ENCODE peak calls at places on chromosomes 12 and 14, in eight cellular contexts. One of them, this sample, is unnamed.

GRCh38 chr14:55858604-55859003 is 259.6 kb upstream of the PELI2 start:
- ATAC-seq in stimulated activated naive CD8-positive, alpha-beta T cell treated with anti-CD3 and anti-CD28 coated beads, Interleukin-15, amount 100 ng/mL, for 72 hours: no peak
- ATAC-seq in foreskin keratinocyte: no peak
- ATAC-seq in activated naive CD8-positive, alpha-beta T cell treated with anti-CD3 and anti-CD28 coated beads, Interleukin-2, amount 10 ng/mL, durations not matched to agents 7 days and 5 days: no peak
- ATAC-seq in HCT116: no peak
- ATAC-seq in right cardiac atrium: no peak
- ATAC-seq in naive thymus-derived CD4-positive, alpha-beta T cell: no peak
- ATAC-seq in natural killer cell: no peak
- ATAC-seq in this sample: no peak

GRCh38 chr12:57592551-57593165 is 1.7 kb downstream of the PIP4K2C start:
- ATAC-seq in stimulated activated naive CD8-positive, alpha-beta T cell treated with anti-CD3 and anti-CD28 coated beads, Interleukin-15, amount 100 ng/mL, for 72 hours: no peak
- ATAC-seq in foreskin keratinocyte: peak; percentile 54
- ATAC-seq in activated naive CD8-positive, alpha-beta T cell treated with anti-CD3 and anti-CD28 coated beads, Interleukin-2, amount 10 ng/mL, durations not matched to agents 7 days and 5 days: no peak
- ATAC-seq in HCT116: no peak
- ATAC-seq in right cardiac atrium: no peak
- ATAC-seq in naive thymus-derived CD4-positive, alpha-beta T cell: no peak
- ATAC-seq in natural killer cell: no peak
- ATAC-seq in this sample: no peak

GRCh38 chr12:20455001-20455706 is 86.8 kb downstream of the PDE3A start:
- ATAC-seq in stimulated activated naive CD8-positive, alpha-beta T cell treated with anti-CD3 and anti-CD28 coated beads, Interleukin-15, amount 100 ng/mL, for 72 hours: no peak
- ATAC-seq in foreskin keratinocyte: no peak
- ATAC-seq in activated naive CD8-positive, alpha-beta T cell treated with anti-CD3 and anti-CD28 coated beads, Interleukin-2, amount 10 ng/mL, durations not matched to agents 7 days and 5 days: no peak
- ATAC-seq in HCT116: no peak
- ATAC-seq in right cardiac atrium: no peak
- ATAC-seq in naive thymus-derived CD4-positive, alpha-beta T cell: no peak
- ATAC-seq in natural killer cell: no peak
- ATAC-seq in this sample: no peak

GRCh38 chr12:4496145-4496838 is 42.4 kb upstream of the RAD51AP1 start:
- ATAC-seq in stimulated activated naive CD8-positive, alpha-beta T cell treated with anti-CD3 and anti-CD28 coated beads, Interleukin-15, amount 100 ng/mL, for 72 hours: peak; percentile 98
- ATAC-seq in foreskin keratinocyte: no peak
- ATAC-seq in activated naive CD8-positive, alpha-beta T cell treated with anti-CD3 and anti-CD28 coated beads, Interleukin-2, amount 10 ng/mL, durations not matched to agents 7 days and 5 days: no peak
- ATAC-seq in HCT116: no peak
- ATAC-seq in right cardiac atrium: no peak
- ATAC-seq in naive thymus-derived CD4-positive, alpha-beta T cell: no peak
- ATAC-seq in natural killer cell: no peak
- ATAC-seq in this sample: peak; percentile 83

GRCh38 chr12:8483081-8483479 is 27.3 kb downstream of the CLEC6A start:
- ATAC-seq in stimulated activated naive CD8-positive, alpha-beta T cell treated with anti-CD3 and anti-CD28 coated beads, Interleukin-15, amount 100 ng/mL, for 72 hours: peak; percentile 96
- ATAC-seq in foreskin keratinocyte: peak; percentile 10
- ATAC-seq in activated naive CD8-positive, alpha-beta T cell treated with anti-CD3 and anti-CD28 coated beads, Interleukin-2, amount 10 ng/mL, durations not matched to agents 7 days and 5 days: peak; percentile 99
- ATAC-seq in HCT116: no peak
- ATAC-seq in right cardiac atrium: peak; percentile 20
- ATAC-seq in naive thymus-derived CD4-positive, alpha-beta T cell: peak; percentile 32
- ATAC-seq in natural killer cell: no peak
- ATAC-seq in this sample: peak; percentile 28

GRCh38 chr14:69592923-69593677 is 18.3 kb upstream of the SUSD6 start:
- ATAC-seq in stimulated activated naive CD8-positive, alpha-beta T cell treated with anti-CD3 and anti-CD28 coated beads, Interleukin-15, amount 100 ng/mL, for 72 hours: no peak
- ATAC-seq in foreskin keratinocyte: peak; percentile 83
- ATAC-seq in activated naive CD8-positive, alpha-beta T cell treated with anti-CD3 and anti-CD28 coated beads, Interleukin-2, amount 10 ng/mL, durations not matched to agents 7 days and 5 days: no peak
- ATAC-seq in HCT116: no peak
- ATAC-seq in right cardiac atrium: peak; percentile 77
- ATAC-seq in naive thymus-derived CD4-positive, alpha-beta T cell: no peak
- ATAC-seq in natural killer cell: no peak
- ATAC-seq in this sample: no peak

GRCh38 chr14:30450620-30451019 is 108.3 kb upstream of the G2E3 start:
- ATAC-seq in stimulated activated naive CD8-positive, alpha-beta T cell treated with anti-CD3 and anti-CD28 coated beads, Interleukin-15, amount 100 ng/mL, for 72 hours: no peak
- ATAC-seq in foreskin keratinocyte: no peak
- ATAC-seq in activated naive CD8-positive, alpha-beta T cell treated with anti-CD3 and anti-CD28 coated beads, Interleukin-2, amount 10 ng/mL, durations not matched to agents 7 days and 5 days: no peak
- ATAC-seq in HCT116: no peak
- ATAC-seq in right cardiac atrium: peak; percentile 67
- ATAC-seq in naive thymus-derived CD4-positive, alpha-beta T cell: no peak
- ATAC-seq in natural killer cell: no peak
- ATAC-seq in this sample: no peak

GRCh38 chr12:6372403-6373003 is 2.9 kb downstream of the SCNN1A start:
- ATAC-seq in stimulated activated naive CD8-positive, alpha-beta T cell treated with anti-CD3 and anti-CD28 coated beads, Interleukin-15, amount 100 ng/mL, for 72 hours: no peak
- ATAC-seq in foreskin keratinocyte: peak; percentile 54
- ATAC-seq in activated naive CD8-positive, alpha-beta T cell treated with anti-CD3 and anti-CD28 coated beads, Interleukin-2, amount 10 ng/mL, durations not matched to agents 7 days and 5 days: no peak
- ATAC-seq in HCT116: peak; percentile 48
- ATAC-seq in right cardiac atrium: peak; percentile 2
- ATAC-seq in naive thymus-derived CD4-positive, alpha-beta T cell: peak; percentile 28
- ATAC-seq in natural killer cell: no peak
- ATAC-seq in this sample: peak; percentile 16

GRCh38 chr12:47015381-47015780 is 64.0 kb upstream of the PCED1B start:
- ATAC-seq in stimulated activated naive CD8-positive, alpha-beta T cell treated with anti-CD3 and anti-CD28 coated beads, Interleukin-15, amount 100 ng/mL, for 72 hours: no peak
- ATAC-seq in foreskin keratinocyte: no peak
- ATAC-seq in activated naive CD8-positive, alpha-beta T cell treated with anti-CD3 and anti-CD28 coated beads, Interleukin-2, amount 10 ng/mL, durations not matched to agents 7 days and 5 days: no peak
- ATAC-seq in HCT116: no peak
- ATAC-seq in right cardiac atrium: no peak
- ATAC-seq in naive thymus-derived CD4-positive, alpha-beta T cell: no peak
- ATAC-seq in natural killer cell: no peak
- ATAC-seq in this sample: no peak

GRCh38 chr12:94267530-94267877 is 119.1 kb downstream of the PLXNC1 start:
- ATAC-seq in stimulated activated naive CD8-positive, alpha-beta T cell treated with anti-CD3 and anti-CD28 coated beads, Interleukin-15, amount 100 ng/mL, for 72 hours: no peak
- ATAC-seq in foreskin keratinocyte: no peak
- ATAC-seq in activated naive CD8-positive, alpha-beta T cell treated with anti-CD3 and anti-CD28 coated beads, Interleukin-2, amount 10 ng/mL, durations not matched to agents 7 days and 5 days: no peak
- ATAC-seq in HCT116: no peak
- ATAC-seq in right cardiac atrium: no peak
- ATAC-seq in naive thymus-derived CD4-positive, alpha-beta T cell: no peak
- ATAC-seq in natural killer cell: no peak
- ATAC-seq in this sample: no peak

GRCh38 chr14:94713115-94713514 is 56.8 kb downstream of the GSC start:
- ATAC-seq in stimulated activated naive CD8-positive, alpha-beta T cell treated with anti-CD3 and anti-CD28 coated beads, Interleukin-15, amount 100 ng/mL, for 72 hours: no peak
- ATAC-seq in foreskin keratinocyte: no peak
- ATAC-seq in activated naive CD8-positive, alpha-beta T cell treated with anti-CD3 and anti-CD28 coated beads, Interleukin-2, amount 10 ng/mL, durations not matched to agents 7 days and 5 days: no peak
- ATAC-seq in HCT116: no peak
- ATAC-seq in right cardiac atrium: no peak
- ATAC-seq in naive thymus-derived CD4-positive, alpha-beta T cell: no peak
- ATAC-seq in natural killer cell: no peak
- ATAC-seq in this sample: no peak

GRCh38 chr12:24820872-24821271 is 128.0 kb downstream of the BCAT1 start:
- ATAC-seq in stimulated activated naive CD8-positive, alpha-beta T cell treated with anti-CD3 and anti-CD28 coated beads, Interleukin-15, amount 100 ng/mL, for 72 hours: no peak
- ATAC-seq in foreskin keratinocyte: no peak
- ATAC-seq in activated naive CD8-positive, alpha-beta T cell treated with anti-CD3 and anti-CD28 coated beads, Interleukin-2, amount 10 ng/mL, durations not matched to agents 7 days and 5 days: no peak
- ATAC-seq in HCT116: no peak
- ATAC-seq in right cardiac atrium: no peak
- ATAC-seq in naive thymus-derived CD4-positive, alpha-beta T cell: no peak
- ATAC-seq in natural killer cell: no peak
- ATAC-seq in this sample: no peak

GRCh38 chr12:50365709-50366406 is 30.6 kb downstream of the FAM186A start:
- ATAC-seq in stimulated activated naive CD8-positive, alpha-beta T cell treated with anti-CD3 and anti-CD28 coated beads, Interleukin-15, amount 100 ng/mL, for 72 hours: no peak
- ATAC-seq in foreskin keratinocyte: no peak
- ATAC-seq in activated naive CD8-positive, alpha-beta T cell treated with anti-CD3 and anti-CD28 coated beads, Interleukin-2, amount 10 ng/mL, durations not matched to agents 7 days and 5 days: no peak
- ATAC-seq in HCT116: no peak
- ATAC-seq in right cardiac atrium: no peak
- ATAC-seq in naive thymus-derived CD4-positive, alpha-beta T cell: no peak
- ATAC-seq in natural killer cell: no peak
- ATAC-seq in this sample: no peak

GRCh38 chr12:76533331-76533730 is 26.2 kb downstream of the OSBPL8 start:
- ATAC-seq in stimulated activated naive CD8-positive, alpha-beta T cell treated with anti-CD3 and anti-CD28 coated beads, Interleukin-15, amount 100 ng/mL, for 72 hours: no peak
- ATAC-seq in foreskin keratinocyte: no peak
- ATAC-seq in activated naive CD8-positive, alpha-beta T cell treated with anti-CD3 and anti-CD28 coated beads, Interleukin-2, amount 10 ng/mL, durations not matched to agents 7 days and 5 days: no peak
- ATAC-seq in HCT116: no peak
- ATAC-seq in right cardiac atrium: no peak
- ATAC-seq in naive thymus-derived CD4-positive, alpha-beta T cell: no peak
- ATAC-seq in natural killer cell: no peak
- ATAC-seq in this sample: no peak

GRCh38 chr12:95445884-95446482 is 28.0 kb upstream of the METAP2 start:
- ATAC-seq in stimulated activated naive CD8-positive, alpha-beta T cell treated with anti-CD3 and anti-CD28 coated beads, Interleukin-15, amount 100 ng/mL, for 72 hours: no peak
- ATAC-seq in foreskin keratinocyte: no peak
- ATAC-seq in activated naive CD8-positive, alpha-beta T cell treated with anti-CD3 and anti-CD28 coated beads, Interleukin-2, amount 10 ng/mL, durations not matched to agents 7 days and 5 days: no peak
- ATAC-seq in HCT116: no peak
- ATAC-seq in right cardiac atrium: no peak
- ATAC-seq in naive thymus-derived CD4-positive, alpha-beta T cell: no peak
- ATAC-seq in natural killer cell: no peak
- ATAC-seq in this sample: no peak

GRCh38 chr14:58829594-58829993 is 191.8 kb downstream of the DACT1 start:
- ATAC-seq in stimulated activated naive CD8-positive, alpha-beta T cell treated with anti-CD3 and anti-CD28 coated beads, Interleukin-15, amount 100 ng/mL, for 72 hours: no peak
- ATAC-seq in foreskin keratinocyte: no peak
- ATAC-seq in activated naive CD8-positive, alpha-beta T cell treated with anti-CD3 and anti-CD28 coated beads, Interleukin-2, amount 10 ng/mL, durations not matched to agents 7 days and 5 days: no peak
- ATAC-seq in HCT116: no peak
- ATAC-seq in right cardiac atrium: no peak
- ATAC-seq in naive thymus-derived CD4-positive, alpha-beta T cell: no peak
- ATAC-seq in natural killer cell: no peak
- ATAC-seq in this sample: no peak

GRCh38 chr12:115149685-115150378 is 465.9 kb upstream of the TBX3 start:
- ATAC-seq in stimulated activated naive CD8-positive, alpha-beta T cell treated with anti-CD3 and anti-CD28 coated beads, Interleukin-15, amount 100 ng/mL, for 72 hours: no peak
- ATAC-seq in foreskin keratinocyte: peak; percentile 66
- ATAC-seq in activated naive CD8-positive, alpha-beta T cell treated with anti-CD3 and anti-CD28 coated beads, Interleukin-2, amount 10 ng/mL, durations not matched to agents 7 days and 5 days: no peak
- ATAC-seq in HCT116: no peak
- ATAC-seq in right cardiac atrium: no peak
- ATAC-seq in naive thymus-derived CD4-positive, alpha-beta T cell: no peak
- ATAC-seq in natural killer cell: no peak
- ATAC-seq in this sample: no peak

GRCh38 chr12:47741340-47741703 is 16.0 kb upstream of the ENDOU start:
- ATAC-seq in stimulated activated naive CD8-positive, alpha-beta T cell treated with anti-CD3 and anti-CD28 coated beads, Interleukin-15, amount 100 ng/mL, for 72 hours: peak; percentile 83
- ATAC-seq in foreskin keratinocyte: peak; percentile 6
- ATAC-seq in activated naive CD8-positive, alpha-beta T cell treated with anti-CD3 and anti-CD28 coated beads, Interleukin-2, amount 10 ng/mL, durations not matched to agents 7 days and 5 days: peak; percentile 54
- ATAC-seq in HCT116: peak; percentile 39
- ATAC-seq in right cardiac atrium: no peak
- ATAC-seq in naive thymus-derived CD4-positive, alpha-beta T cell: peak; percentile 81
- ATAC-seq in natural killer cell: peak; percentile 71
- ATAC-seq in this sample: peak; percentile 22

GRCh38 chr12:95385246-95385645 is 88.7 kb upstream of the METAP2 start:
- ATAC-seq in stimulated activated naive CD8-positive, alpha-beta T cell treated with anti-CD3 and anti-CD28 coated beads, Interleukin-15, amount 100 ng/mL, for 72 hours: no peak
- ATAC-seq in foreskin keratinocyte: no peak
- ATAC-seq in activated naive CD8-positive, alpha-beta T cell treated with anti-CD3 and anti-CD28 coated beads, Interleukin-2, amount 10 ng/mL, durations not matched to agents 7 days and 5 days: no peak
- ATAC-seq in HCT116: no peak
- ATAC-seq in right cardiac atrium: peak; percentile 92
- ATAC-seq in naive thymus-derived CD4-positive, alpha-beta T cell: no peak
- ATAC-seq in natural killer cell: no peak
- ATAC-seq in this sample: no peak

GRCh38 chr14:34685819-34686428 is 28.5 kb downstream of the CFL2 start:
- ATAC-seq in stimulated activated naive CD8-positive, alpha-beta T cell treated with anti-CD3 and anti-CD28 coated beads, Interleukin-15, amount 100 ng/mL, for 72 hours: no peak
- ATAC-seq in foreskin keratinocyte: no peak
- ATAC-seq in activated naive CD8-positive, alpha-beta T cell treated with anti-CD3 and anti-CD28 coated beads, Interleukin-2, amount 10 ng/mL, durations not matched to agents 7 days and 5 days: no peak
- ATAC-seq in HCT116: no peak
- ATAC-seq in right cardiac atrium: no peak
- ATAC-seq in naive thymus-derived CD4-positive, alpha-beta T cell: no peak
- ATAC-seq in natural killer cell: no peak
- ATAC-seq in this sample: no peak

This sample was measured in activated CD4-positive, CD25-positive, alpha-beta regulatory T cell treated with anti-CD3 and anti-CD28 coated beads, Interleukin-2, amount 50 U/mL, for 24 hours.